ENCODE peak calls at places on chromosomes 4 and X, in nine cellular contexts. I, E, K, Q, T, S, Y, R and A are unnamed samples.

GRCh38 chr4:3010998-3011397 is 47.6 kb downstream of the GRK4 start:
- DNase-seq in I (no peak), E (no peak), K (no peak), Q (peak; percentile 47), T (no peak), S (no peak), Y (peak; percentile 78), R (peak; percentile 38), A (no peak)

GRCh38 chr4:189838821-189839497 is 101.7 kb upstream of the FRG1 start:
- DNase-seq in I (no peak), E (no peak), K (no peak), Q (no peak), T (no peak), S (no peak), Y (no peak), R (no peak), A (no peak)

GRCh38 chr4:119615068-119615744 is 13.4 kb downstream of the PDE5A start:
- DNase-seq in I (no peak), E (no peak), K (no peak), Q (no peak), T (no peak), S (no peak), Y (no peak), R (no peak), A (no peak)

GRCh38 chr4:22339491-22339890 is 176.4 kb downstream of the ADGRA3 start:
- DNase-seq in I (no peak), E (no peak), K (peak; percentile 67), Q (no peak), T (no peak), S (no peak), Y (no peak), R (no peak), A (no peak)

GRCh38 chr4:24158031-24158430 is 268.2 kb upstream of the PPARGC1A start:
- DNase-seq in I (no peak), E (no peak), K (no peak), Q (no peak), T (no peak), S (no peak), Y (no peak), R (no peak), A (no peak)

GRCh38 chrX:120499301-120500097 is 30.4 kb upstream of the LAMP2 start:
- DNase-seq in I (no peak), E (no peak), K (no peak), Q (peak; percentile 74), T (no peak), S (no peak), Y (peak; percentile 7), R (no peak), A (no peak)

GRCh38 chr4:26235500-26235899 is 85.3 kb upstream of the RBPJ start:
- DNase-seq in I (no peak), E (no peak), K (no peak), Q (peak; percentile 72), T (no peak), S (peak; percentile 82), Y (peak; percentile 75), R (peak; percentile 34), A (peak; percentile 58)

GRCh38 chr4:183806341-183806740 is 98.8 kb upstream of the STOX2 start:
- DNase-seq in I (no peak), E (no peak), K (no peak), Q (no peak), T (no peak), S (no peak), Y (no peak), R (no peak), A (no peak)

GRCh38 chr4:41192136-41192535 is 22.2 kb downstream of the APBB2 start:
- DNase-seq in I (no peak), E (no peak), K (no peak), Q (peak; percentile 54), T (no peak), S (no peak), Y (peak; percentile 33), R (no peak), A (no peak)

GRCh38 chr4:115668396-115668795 is 555.0 kb upstream of the NDST4 start:
- DNase-seq in I (no peak), E (no peak), K (no peak), Q (no peak), T (no peak), S (no peak), Y (no peak), R (no peak), A (no peak)

GRCh38 chrX:40006025-40007017 is 91.4 kb downstream of the BCOR start:
- DNase-seq in I (no peak), E (peak; percentile 73), K (peak; percentile 40), Q (peak; percentile 50), T (peak; percentile 43), S (no peak), Y (no peak), R (no peak), A (peak; percentile 12)

GRCh38 chrX:87626996-87627395 is 109.4 kb downstream of the KLHL4 start:
- DNase-seq in I (no peak), E (no peak), K (no peak), Q (no peak), T (no peak), S (no peak), Y (no peak), R (no peak), A (no peak)

GRCh38 chr4:89492476-89493110 is 185.0 kb upstream of the GPRIN3 start:
- DNase-seq in I (no peak), E (no peak), K (no peak), Q (peak; percentile 86), T (no peak), S (no peak), Y (peak; percentile 92), R (peak; percentile 62), A (no peak)

GRCh38 chrX:115562492-115562872 is 1.5 kb downstream of the PLS3 start:
- DNase-seq in I (no peak), E (no peak), K (no peak), Q (peak; percentile 68), T (no peak), S (no peak), Y (peak; percentile 51), R (no peak), A (no peak)

GRCh38 chrX:104113237-104113965 is 1.1 kb downstream of the ZCCHC18 start:
- DNase-seq in I (peak; percentile 45), E (peak; percentile 64), K (peak; percentile 62), Q (peak; percentile 55), T (peak; percentile 52), S (peak; percentile 69), Y (peak; percentile 53), R (no peak), A (peak; percentile 69)

DNA sequence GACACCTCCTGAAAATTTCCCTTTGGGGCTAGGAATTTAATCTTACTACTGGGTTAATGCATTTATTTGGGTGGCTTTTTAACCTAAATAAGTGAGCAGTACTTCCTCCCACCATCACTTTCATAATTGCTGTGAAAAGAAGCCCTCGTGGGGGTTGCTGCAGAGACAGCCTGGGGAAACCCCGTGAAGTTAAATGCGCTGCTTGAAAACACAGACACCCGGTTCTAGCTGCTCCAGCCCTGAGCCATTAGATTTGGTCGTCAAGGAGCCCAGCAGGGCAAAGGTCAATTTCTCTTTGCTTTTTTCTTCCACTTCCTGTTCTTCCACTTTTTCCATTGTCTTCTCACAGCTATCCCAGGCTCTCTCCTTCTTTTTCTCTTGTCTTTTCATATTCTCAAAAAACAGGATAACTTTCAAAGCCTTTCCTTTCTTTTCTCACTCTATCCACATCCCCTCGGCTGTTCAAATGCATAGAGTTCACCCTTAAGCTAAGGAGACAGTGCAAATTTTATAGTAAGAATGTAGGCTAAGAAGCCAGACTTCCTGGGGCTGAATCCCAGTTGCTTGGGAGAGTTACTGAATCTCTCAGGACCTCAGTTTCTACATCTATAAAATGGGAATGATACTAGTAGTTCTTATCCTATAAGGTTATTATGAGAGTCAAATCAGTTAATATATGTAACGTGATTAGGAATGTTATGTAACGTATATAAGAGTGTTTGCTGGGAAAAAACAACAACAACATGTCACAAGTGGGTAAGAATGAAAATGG is 91.5 kb upstream of the ZNF827 start:
- DNase-seq in I (no peak), E (no peak), K (no peak), Q (peak; percentile 29), T (peak; percentile 90), S (no peak), Y (no peak), R (no peak), A (no peak)
- H3K4me3 ChIP-seq in I (no peak overlapping the region), E (no peak overlapping the region), K (no peak overlapping the region), Q (no peak overlapping the region), T (no peak overlapping the region), S (no peak overlapping the region), Y (no peak overlapping the region), R (no peak overlapping the region), A (no peak overlapping the region)

GRCh38 chrX:77450415-77450814 is 3.2 kb downstream of the FGF16 start:
- DNase-seq in I (no peak), E (no peak), K (no peak), Q (no peak), T (no peak), S (no peak), Y (no peak), R (no peak), A (no peak)

GRCh38 chrX:77447339-77448149 is at the start of gene FGF16:
- DNase-seq in I (no peak), E (peak; percentile 44), K (no peak), Q (no peak), T (no peak), S (no peak), Y (no peak), R (no peak), A (no peak)

GRCh38 chrX:77446029-77446585 is 1.1 kb upstream of the FGF16 start:
- DNase-seq in I (no peak), E (peak; percentile 61), K (peak; percentile 27), Q (no peak), T (peak; percentile 11), S (no peak), Y (no peak), R (no peak), A (no peak)

GRCh38 chrX:77446840-77447239 is 349 bp upstream of the FGF16 start:
- DNase-seq in I (no peak), E (no peak), K (no peak), Q (peak; percentile 44), T (no peak), S (no peak), Y (no peak), R (no peak), A (no peak)

GRCh38 chrX:77448170-77448569 is 981 bp downstream of the FGF16 start:
- DNase-seq in I (no peak), E (no peak), K (no peak), Q (no peak), T (no peak), S (no peak), Y (no peak), R (no peak), A (no peak)
- H3K27me3 ChIP-seq in I (no peaks in the 10 kb centered on the region), E (no peaks in the 10 kb centered on the region), K (no peaks in the 10 kb centered on the region), Q (no peaks in the 10 kb centered on the region), T (peaks cover 2% of the 10 kb centered on the region), S (no peaks in the 10 kb centered on the region), Y (peaks cover 11% of the 10 kb centered on the region), R (peaks cover 3% of the 10 kb centered on the region), A (peaks cover 5% of the 10 kb centered on the region)

GRCh38 chr4:85776091-85776490 is 301.1 kb downstream of the ARHGAP24 start:
- DNase-seq in I (no peak), E (no peak), K (no peak), Q (no peak), T (no peak), S (no peak), Y (peak; percentile 45), R (no peak), A (no peak)
- H3K4me3 ChIP-seq in I (no peak overlapping the region), E (no peak overlapping the region), K (no peak overlapping the region), Q (no peak overlapping the region), T (no peak overlapping the region), S (no peak overlapping the region), Y (no peak overlapping the region), R (no peak overlapping the region), A (no peak overlapping the region)

DNA sequence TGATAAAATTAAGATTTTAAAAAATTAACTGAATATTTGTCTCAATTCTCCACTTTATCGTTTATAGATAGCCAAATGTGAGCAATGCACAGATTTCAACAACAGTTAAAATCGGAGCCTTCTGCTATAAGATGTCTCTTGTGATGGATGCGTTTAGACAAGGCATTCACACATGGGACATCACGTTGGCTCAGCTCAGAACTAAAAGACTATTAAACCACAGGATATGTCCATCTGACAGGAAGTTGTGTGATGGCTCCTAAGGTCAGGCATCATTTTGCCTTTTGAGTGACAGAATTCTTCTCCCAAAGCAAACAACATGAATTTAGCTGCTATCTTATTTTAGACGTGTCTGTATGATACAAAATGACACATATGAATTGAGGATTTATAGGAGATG is 17.3 kb upstream of the VCX3B start:
- DNase-seq in I (no peak), E (no peak), K (no peak), Q (no peak), T (no peak), S (no peak), Y (no peak), R (no peak), A (no peak)
- H3K27me3 ChIP-seq in I (no peaks in the 10 kb centered on the region), E (no peaks in the 10 kb centered on the region), K (no peaks in the 10 kb centered on the region), Q (no peaks in the 10 kb centered on the region), T (no peaks in the 10 kb centered on the region), S (no peaks in the 10 kb centered on the region), Y (no peaks in the 10 kb centered on the region), R (no peaks in the 10 kb centered on the region), A (no peaks in the 10 kb centered on the region)